ENCODE peak calls at places on chromosome 16, in seven cellular contexts. R, Q, S, X, Y, T and A are unnamed samples.

GRCh38 chr16:3864562-3864961 is 16.0 kb downstream of the CREBBP start:
- DNase-seq in Y (no peak), R (no peak), X (no peak), T (no peak), S (no peak), Q (no peak), A (no peak)

GRCh38 chr16:48901712-48902374 is 291.9 kb upstream of the N4BP1 start:
- DNase-seq in T (no peak), Q (no peak), X (peak; percentile 3), S (no peak), R (no peak), Y (no peak), A (no peak)

GRCh38 chr16:3696425-3697218 is 20.7 kb downstream of the TRAP1 start:
- DNase-seq in S (no peak), T (peak; percentile 43), X (no peak), Q (peak; percentile 34), R (no peak), Y (no peak), A (no peak)

GRCh38 chr16:56247018-56247417 is 55.7 kb downstream of the GNAO1 start:
- DNase-seq in Q (no peak), T (no peak), S (no peak), R (no peak), Y (no peak), X (no peak), A (no peak)

GRCh38 chr16:84942786-84943185 is 68.5 kb downstream of the ZDHHC7 start:
- DNase-seq in S (no peak), Q (no peak), X (no peak), T (peak; percentile 9), R (no peak), Y (no peak), A (no peak)

GRCh38 chr16:82510041-82510440 is 116.7 kb upstream of the CDH13 start:
- DNase-seq in Q (no peak), S (no peak), X (no peak), R (no peak), Y (no peak), T (no peak), A (no peak)

GRCh38 chr16:4081577-4082021 is 34.6 kb downstream of the ADCY9 start:
- DNase-seq in Y (peak; percentile 3), T (no peak), X (peak; percentile 38), R (no peak), S (no peak), Q (no peak), A (no peak)

GRCh38 chr16:88558457-88559442 is 11.5 kb upstream of the ZC3H18 start:
- DNase-seq in Q (peak; percentile 89), S (no peak), T (peak; percentile 66), R (no peak), Y (no peak), X (peak; percentile 32), A (no peak)

GRCh38 chr16:1172651-1173050 is 19.7 kb downstream of the CACNA1H start:
- DNase-seq in T (no peak), R (no peak), X (no peak), Y (no peak), S (no peak), Q (no peak), A (no peak)

GRCh38 chr16:24540575-24541240 is 1.3 kb downstream of the RBBP6 start:
- DNase-seq in T (peak; percentile 23), R (no peak), X (no peak), S (no peak), Q (no peak), Y (no peak), A (peak; percentile 13)

GRCh38 chr16:80807916-80808315 is 3.5 kb upstream of the CDYL2 start:
- DNase-seq in S (no peak), Y (no peak), Q (no peak), T (no peak), X (no peak), R (no peak), A (no peak)